ENCODE peak calls at places on chromosomes 5 and 9, in eight cellular contexts. K is right lobe of liver, U is A549, M is suprapubic skin, N is prostate gland, X is uterus, W is Peyer's patch, P is esophagus squamous epithelium. V is an unnamed sample.

GRCh38 chr5:1288439-1289335 is 6.2 kb downstream of the TERT start:
- DNase-seq in K (no peak), M (peak; percentile 46), U (no peak), P (no peak), N (no peak), W (no peak), X (no peak), V (no peak)

GRCh38 chr9:133284362-133284761 is 9.4 kb upstream of the ABO start:
- DNase-seq in M (no peak), U (no peak), N (no peak), K (no peak), W (no peak), X (no peak), P (no peak), V (no peak)

GRCh38 chr9:1421436-1421835 is 371.3 kb downstream of the DMRT2 start:
- DNase-seq in M (no peak), N (no peak), P (no peak), X (no peak), K (no peak), W (no peak), U (no peak), V (no peak)

GRCh38 chr5:677131-678101 is 15.7 kb downstream of the TPPP start:
- DNase-seq in N (no peak), M (peak; percentile 59), W (peak; percentile 8), P (no peak), U (no peak), K (no peak), X (peak; percentile 11), V (no peak)

GRCh38 chr5:73137575-73138530 is 17.5 kb downstream of the TMEM171 start:
- DNase-seq in P (no peak), W (no peak), N (no peak), M (no peak), K (no peak), X (no peak), U (no peak), V (no peak)

GRCh38 chr5:10611290-10611689 is 47.4 kb downstream of the ANKRD33B start:
- DNase-seq in U (no peak), M (no peak), X (no peak), K (no peak), N (no peak), P (no peak), W (no peak), V (no peak)

GRCh38 chr5:96093340-96093739 is 131.7 kb upstream of the ELL2 start:
- DNase-seq in P (no peak), N (peak; percentile 41), X (no peak), U (no peak), W (no peak), K (no peak), M (no peak), V (no peak)

GRCh38 chr5:133818869-133819600 is 149.4 kb downstream of the C5orf15 start:
- DNase-seq in M (peak; percentile 27), P (no peak), U (no peak), N (no peak), W (no peak), K (no peak), X (no peak), V (no peak)

GRCh38 chr9:137446851-137447471 is 5.8 kb upstream of the ENTPD8 start:
- DNase-seq in U (no peak), N (no peak), M (peak; percentile 65), W (no peak), X (no peak), P (no peak), K (peak; percentile 32), V (peak; percentile 1)

GRCh38 chr5:168885324-168886120 is 306.4 kb upstream of the PANK3 start:
- DNase-seq in M (no peak), W (no peak), U (no peak), N (no peak), P (no peak), X (no peak), K (no peak), V (no peak)

GRCh38 chr5:126365446-126366198 is 57.6 kb upstream of the GRAMD2B start:
- DNase-seq in U (no peak), N (peak; percentile 73), X (no peak), K (no peak), M (no peak), W (no peak), P (no peak), V (no peak)

GRCh38 chr5:175195698-175196656 is 248.0 kb downstream of the DRD1 start:
- DNase-seq in K (no peak), M (no peak), W (no peak), N (no peak), X (no peak), P (no peak), U (peak; percentile 71), V (no peak)

GRCh38 chr5:154813736-154814135 is 36.7 kb downstream of the FAXDC2 start:
- DNase-seq in M (peak; percentile 57), P (no peak), U (no peak), W (peak; percentile 36), K (no peak), X (no peak), N (no peak), V (no peak)

GRCh38 chr9:137430723-137431415 is 7.7 kb downstream of the NOXA1 start:
- DNase-seq in K (peak; percentile 23), W (no peak), N (no peak), U (no peak), X (no peak), P (no peak), M (peak; percentile 61), V (no peak)

GRCh38 chr9:38081356-38082108 is 12.5 kb upstream of the SHB start:
- DNase-seq in K (no peak), N (no peak), M (no peak), X (no peak), U (no peak), P (no peak), W (no peak), V (no peak)

DNA sequence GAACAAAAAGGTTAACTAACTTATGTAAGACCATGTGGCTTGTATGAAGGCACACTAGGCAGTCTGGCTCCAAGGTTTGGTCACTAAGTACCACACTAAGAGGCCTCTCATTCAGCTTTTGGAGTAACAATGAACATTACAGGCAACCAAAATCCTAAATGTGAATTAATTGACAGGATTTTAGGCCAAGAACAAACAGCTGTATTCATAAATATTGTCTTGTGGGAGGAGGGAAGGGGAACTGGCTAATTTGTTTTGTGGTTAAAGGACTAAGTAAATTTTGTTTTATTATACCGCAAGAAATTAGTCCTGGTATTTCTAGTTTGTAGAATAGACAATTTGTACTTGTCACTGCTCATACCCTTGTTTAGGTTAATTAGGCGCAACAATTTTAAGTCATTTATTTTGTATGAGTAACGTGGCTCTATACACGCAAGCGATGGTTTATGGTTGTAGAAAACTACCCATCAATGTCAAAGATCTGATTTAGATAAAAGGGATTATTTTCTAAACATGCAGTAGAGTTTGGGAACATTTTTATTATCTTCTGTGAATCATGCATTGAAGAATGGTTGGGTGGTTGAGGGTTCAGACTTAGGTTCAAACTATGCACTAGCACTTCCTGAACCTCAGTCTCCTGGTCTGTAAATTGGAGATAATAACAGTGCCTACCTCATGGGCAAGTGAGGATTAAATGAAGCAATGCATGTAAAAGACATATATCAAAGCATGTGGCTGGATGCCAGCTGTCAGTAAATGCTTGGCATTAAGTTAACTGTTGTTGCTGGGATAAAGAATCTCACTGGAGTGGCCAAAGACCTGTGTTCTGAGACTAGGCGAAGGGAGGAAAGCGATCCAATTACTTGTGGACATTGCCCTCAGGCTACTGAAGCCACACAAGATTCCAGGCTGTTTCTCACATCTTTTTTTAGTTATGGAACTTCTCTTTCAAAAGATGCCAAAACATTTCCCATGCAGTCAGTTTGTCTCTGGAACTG is 1.3 kb upstream of the OTULINL start:
- DNase-seq in N (no peak), M (no peak), X (no peak), K (no peak), W (no peak), P (no peak), U (no peak), V (no peak)
- TF ChIP-seq CTCF in N (no peak), M (no peak), X (no peak), K (no peak), W (no peak), P (no peak), U (no peak), V (no peak)

DNA sequence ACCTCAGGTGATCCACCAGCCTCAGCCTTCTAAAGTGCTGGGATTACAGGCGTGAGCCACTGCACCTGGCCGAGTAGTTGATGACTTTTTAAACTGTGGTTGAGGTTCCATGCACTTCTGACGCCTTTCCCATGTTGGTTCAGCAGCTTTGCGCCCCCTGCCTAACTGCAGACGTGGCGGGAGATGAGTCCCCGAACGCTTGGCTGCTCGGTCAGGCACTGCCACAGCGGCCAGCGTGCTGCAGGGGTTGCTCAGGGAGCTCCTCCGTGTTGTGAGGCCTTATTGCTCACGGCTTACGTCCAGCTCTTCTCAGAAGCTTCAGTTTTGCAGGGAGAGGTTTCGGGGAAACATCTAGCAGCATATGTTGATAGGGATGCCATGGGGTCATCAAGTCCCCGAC is 35.3 kb downstream of the HABP4 start:
- DNase-seq in K (no peak), W (no peak), U (no peak), M (no peak), N (no peak), X (no peak), P (no peak), V (no peak)
- H3K27ac ChIP-seq in K (no peak overlapping the region), W (no peak overlapping the region), U (no peak overlapping the region), M (peak overlapping the region; percentile 78), N (no peak overlapping the region), X (peak overlapping the region; percentile 78), P (no peak overlapping the region), V (no peak overlapping the region)

DNA sequence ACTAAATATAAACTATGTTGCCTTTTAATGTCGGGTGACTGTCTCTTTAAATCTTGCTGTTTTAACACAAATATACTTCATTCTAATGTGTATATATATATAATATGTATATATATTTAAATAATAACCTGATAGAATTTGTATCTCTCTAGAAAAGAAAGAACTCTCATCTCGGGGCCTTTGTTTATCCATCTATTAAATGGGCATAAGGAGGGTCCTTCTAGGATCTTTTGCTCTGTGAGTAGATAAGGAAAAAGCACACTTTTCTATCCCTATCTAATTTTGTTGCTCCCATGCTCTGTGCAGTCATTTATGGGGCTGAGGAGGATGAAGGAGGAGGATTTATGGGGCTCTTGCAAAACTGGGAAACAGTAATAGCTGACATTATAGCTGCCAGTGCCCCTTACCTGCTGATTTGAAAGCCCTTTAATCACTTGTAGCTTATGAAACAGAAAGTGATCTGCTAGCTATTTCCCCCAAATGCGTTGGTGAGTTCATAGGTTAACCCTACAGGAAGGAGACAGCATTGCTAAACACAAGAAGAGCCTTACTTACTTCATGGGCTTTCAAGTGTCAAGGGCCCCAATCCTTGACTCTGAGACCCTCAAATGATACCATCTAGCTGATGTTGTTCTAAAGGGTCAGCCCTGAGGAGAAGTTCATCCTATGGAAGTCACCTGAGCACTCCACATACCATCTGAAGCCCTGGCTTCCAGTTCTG is 5.8 kb upstream of the PPARGC1B start:
- DNase-seq in K (no peak), M (no peak), U (no peak), W (no peak), X (no peak), N (no peak), P (no peak), V (no peak)
- TF ChIP-seq POLR2A in K (no peak), M (no peak), U (no peak), W (no peak), X (no peak), N (no peak), P (no peak), V (no peak)

GRCh38 chr5:115313632-115314031 is 17.2 kb upstream of the CCDC112 start:
- DNase-seq in W (no peak), K (no peak), X (no peak), U (no peak), M (no peak), N (no peak), P (no peak), V (no peak)
- TF ChIP-seq CTCF in W (no peak), K (no peak), X (no peak), U (no peak), M (no peak), N (no peak), P (no peak), V (no peak)

V was measured in thyroid gland.